ENCODE peak calls at places on chromosomes 13 and 19, in five cellular contexts. U is upper lobe of left lung, C is tibial artery, T is thoracic aorta, L is uterus. X is an unnamed sample. For H3K4me1, the result is how much of the 10 kb centered on the place peaks cover.

GRCh38 chr13:41916173-41916954 is 44.5 kb downstream of the VWA8 start:
- DNase-seq in C (no peak), U (no peak), L (no peak), T (no peak), X (no peak)

GRCh38 chr13:57787058-57787791 is 155.7 kb downstream of the PCDH17 start:
- DNase-seq in C (no peak), T (no peak), U (no peak), L (no peak), X (no peak)

GRCh38 chr13:47480941-47481340 is 520.1 kb downstream of the SUCLA2 start:
- DNase-seq in C (no peak), L (no peak), U (no peak), T (no peak), X (no peak)

GRCh38 chr19:43901395-43902390 is 33.4 kb downstream of the ZNF45 start:
- DNase-seq in U (peak), T (no peak), L (peak), C (peak), X (peak)

GRCh38 chr19:18429717-18430416 is 8.1 kb downstream of the ISYNA1 start:
- DNase-seq in C (no peak), U (no peak), L (peak), T (no peak), X (no peak)

GRCh38 chr19:3880471-3881271 is at the start of gene ATCAY:
- DNase-seq in T (no peak), C (no peak), U (no peak), L (no peak), X (no peak)

GRCh38 chr19:16078759-16079707 is 2.7 kb downstream of the TPM4 start:
- DNase-seq in T (no peak), L (peak), U (peak), C (peak), X (peak)

GRCh38 chr13:32025730-32026129 is 5.8 kb upstream of the FRY start:
- DNase-seq in T (no peak), L (no peak), U (no peak), C (no peak), X (no peak)

GRCh38 chr19:39953915-39954314 is 17.1 kb upstream of the PSMC4 start:
- DNase-seq in U (no peak), C (no peak), T (no peak), L (no peak), X (no peak)

GRCh38 chr13:97141564-97142005 is 80.5 kb upstream of the MBNL2 start:
- DNase-seq in C (peak), U (peak), L (peak), T (no peak), X (peak)

GRCh38 chr13:105465251-105465650 is 1070.2 kb downstream of the EFNB2 start:
- DNase-seq in T (no peak), L (no peak), U (no peak), C (no peak), X (no peak)

GRCh38 chr13:69755101-69755500 is 352.5 kb upstream of the ATXN8OS start:
- DNase-seq in L (no peak), T (no peak), C (no peak), U (no peak), X (no peak)

GRCh38 chr13:20160346-20161274 is at the start of gene GJA3:
- DNase-seq in C (no peak), T (no peak), U (no peak), L (no peak), X (peak)

GRCh38 chr19:30078381-30078910 is 136.4 kb downstream of the URI1 start:
- DNase-seq in U (no peak), C (no peak), T (no peak), L (no peak), X (no peak)

GRCh38 chr13:102769679-102770078 is 3.9 kb downstream of the TEX30 start:
- DNase-seq in U (no peak), T (no peak), L (no peak), C (no peak), X (no peak)

GRCh38 chr13:110062777-110063442 is 244.0 kb downstream of the COL4A1 start:
- DNase-seq in U (no peak), C (no peak), T (no peak), L (no peak), X (no peak)

GRCh38 chr19:16345457-16345856 is 20.8 kb downstream of the KLF2 start:
- DNase-seq in C (no peak), U (no peak), T (no peak), L (no peak), X (no peak)

GRCh38 chr19:10295305-10295846 is 5.6 kb downstream of the ICAM5 start:
- DNase-seq in T (no peak), C (no peak), L (no peak), U (peak), X (no peak)

GRCh38 chr13:110227864-110228643 is 78.9 kb downstream of the COL4A1 start:
- DNase-seq in L (no peak), U (no peak), C (no peak), T (no peak), X (no peak)

GRCh38 chr13:77584111-77584510 is 48.6 kb downstream of the SCEL start:
- DNase-seq in U (no peak), L (no peak), T (no peak), C (no peak), X (no peak)

GRCh38 chr13:94711561-94712286 is 621 bp downstream of the SOX21 start:
- DNase-seq in U (no peak), T (no peak), L (no peak), C (no peak), X (no peak)

GRCh38 chr19:28737021-28737525 is 475.9 kb downstream of the UQCRFS1 start:
- DNase-seq in C (no peak), T (no peak), U (no peak), L (no peak), X (no peak)

GRCh38 chr19:38838208-38838985 is 6.8 kb upstream of the ECH1 start:
- DNase-seq in L (no peak), T (no peak), C (no peak), U (peak), X (no peak)

GRCh38 chr13:80069374-80069773 is 271.6 kb downstream of the SPRY2 start:
- DNase-seq in L (no peak), T (no peak), U (no peak), C (no peak), X (no peak)

GRCh38 chr19:5357584-5357983 is 17.0 kb upstream of the PTPRS start:
- DNase-seq in U (no peak), T (no peak), L (no peak), C (no peak), X (no peak)

GRCh38 chr19:5355076-5355475 is 14.5 kb upstream of the PTPRS start:
- DNase-seq in C (no peak), L (no peak), T (no peak), U (no peak), X (no peak)

GRCh38 chr19:5355693-5356092 is 15.1 kb upstream of the PTPRS start:
- DNase-seq in L (no peak), T (no peak), C (no peak), U (no peak), X (no peak)

GRCh38 chr19:5356918-5357317 is 16.3 kb upstream of the PTPRS start:
- DNase-seq in T (no peak), L (no peak), U (no peak), C (no peak), X (no peak)

DNA sequence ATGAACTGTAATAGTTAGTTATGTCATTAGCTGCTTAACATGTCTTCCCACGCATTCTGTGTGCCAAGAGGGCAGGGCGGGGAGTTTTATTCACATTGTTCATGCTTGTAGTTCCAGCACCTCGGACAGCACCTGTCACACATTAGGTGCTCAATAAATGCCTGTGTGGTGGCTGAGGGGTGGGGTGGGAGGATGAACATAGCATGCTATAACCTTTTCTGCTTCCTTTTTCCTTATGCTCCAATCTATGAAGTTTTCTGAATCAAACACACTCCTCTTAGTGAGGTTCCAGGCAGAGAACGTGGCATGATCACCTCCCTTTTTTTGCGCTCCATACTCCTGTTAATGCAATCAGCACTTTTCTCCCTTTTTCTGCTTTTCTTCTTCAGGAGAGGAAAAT is 15.8 kb upstream of the PTPRS start:
- DNase-seq in C (no peak), T (no peak), U (no peak), L (no peak), X (no peak)
- H3K4me1 ChIP-seq in C (under half), T (under half), U (under half), L (under half), X (under half)

GRCh38 chr19:55189424-55189823 is 9.3 kb upstream of the SYT5 start:
- DNase-seq in U (peak), L (peak), T (no peak), C (peak), X (peak)
- H3K27ac ChIP-seq in U (no peak), L (no peak), T (no peak), C (no peak), X (no peak)

DNA sequence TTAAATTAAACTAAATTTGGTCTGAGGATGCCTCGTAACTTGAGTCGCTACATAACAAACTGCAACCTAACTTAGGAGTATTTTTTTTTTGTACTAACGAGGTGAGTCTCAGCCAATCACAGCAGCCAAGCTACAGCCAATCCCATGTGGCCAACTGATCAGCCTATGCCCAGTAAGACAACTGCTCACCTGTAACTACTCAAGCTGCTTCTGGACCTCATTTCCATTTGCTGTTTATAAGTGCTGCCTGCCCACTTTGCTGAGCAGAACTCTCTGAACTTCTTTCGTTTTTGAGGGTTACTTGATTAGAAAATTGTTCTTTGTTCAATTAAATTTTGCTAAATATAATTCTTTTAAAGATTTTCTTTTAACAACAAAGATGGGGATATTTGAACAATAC is 3.8 kb downstream of the CPB2 start:
- DNase-seq in C (no peak), L (no peak), T (no peak), U (no peak), X (no peak)
- H3K4me1 ChIP-seq in C (under half), L (under half), T (under half), U (under half), X (under half)

DNA sequence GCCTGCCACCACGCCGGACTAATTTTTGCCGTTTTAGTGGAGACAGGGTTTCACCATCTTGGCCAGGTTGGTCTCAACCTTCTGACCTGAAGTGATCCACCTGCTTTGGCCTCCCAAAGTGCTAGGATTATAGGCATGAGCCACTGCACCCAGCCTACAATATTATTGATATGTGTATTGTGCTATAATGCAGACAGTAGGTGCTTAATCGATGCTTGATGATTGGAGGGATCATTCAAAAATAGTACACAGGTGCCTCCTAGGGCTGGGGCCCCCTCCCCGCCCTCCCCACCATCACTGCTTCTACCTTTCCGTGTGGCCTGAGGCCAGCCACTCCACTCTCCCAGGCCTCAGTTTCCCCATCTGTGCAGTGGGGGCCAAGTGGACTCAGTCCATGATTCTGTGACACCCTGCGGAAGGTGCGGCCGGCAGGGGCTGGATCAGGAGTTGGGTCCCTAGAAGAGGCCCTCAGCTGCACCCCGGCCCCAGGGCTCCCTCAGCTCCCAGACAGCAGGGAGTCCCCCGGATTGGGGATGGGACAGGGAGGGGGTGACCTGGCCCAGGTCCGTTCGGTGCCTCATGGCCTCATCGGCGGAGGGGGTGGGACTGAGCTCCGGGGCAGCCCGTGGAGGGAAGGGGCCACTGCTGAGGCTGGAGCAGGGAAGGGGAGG is 1.4 kb downstream of the ADAMTSL5 start:
- DNase-seq in L (no peak), C (no peak), U (no peak), T (no peak), X (no peak)
- H3K27ac ChIP-seq in L (peak), C (no peak), U (no peak), T (no peak), X (peak)

DNA sequence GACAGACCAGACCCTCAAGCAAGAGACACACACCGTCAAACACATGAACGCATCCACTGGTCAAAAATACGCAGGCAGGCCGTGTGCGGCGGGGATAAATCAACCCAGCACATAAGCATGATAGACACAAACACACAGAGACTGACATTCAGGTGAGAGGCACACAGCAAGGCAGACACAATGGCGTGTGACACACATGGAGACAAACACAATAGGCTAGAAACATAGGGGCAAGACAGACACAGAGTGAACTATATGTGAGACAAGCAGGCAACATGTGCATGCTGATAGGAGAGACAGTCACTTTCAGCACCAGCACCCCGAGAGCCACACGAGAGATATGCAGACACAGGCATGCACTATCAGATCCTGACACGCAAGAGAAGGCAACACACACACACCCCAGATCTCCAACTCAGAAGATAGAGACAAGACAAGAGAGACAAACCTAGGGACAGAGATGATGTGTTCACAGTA is 6.9 kb upstream of the JUNB start:
- DNase-seq in C (no peak), L (no peak), T (no peak), U (no peak), X (no peak)
- H3K4me1 ChIP-seq in C (half or more), L (under half), T (half or more), U (half or more), X (half or more)

DNA sequence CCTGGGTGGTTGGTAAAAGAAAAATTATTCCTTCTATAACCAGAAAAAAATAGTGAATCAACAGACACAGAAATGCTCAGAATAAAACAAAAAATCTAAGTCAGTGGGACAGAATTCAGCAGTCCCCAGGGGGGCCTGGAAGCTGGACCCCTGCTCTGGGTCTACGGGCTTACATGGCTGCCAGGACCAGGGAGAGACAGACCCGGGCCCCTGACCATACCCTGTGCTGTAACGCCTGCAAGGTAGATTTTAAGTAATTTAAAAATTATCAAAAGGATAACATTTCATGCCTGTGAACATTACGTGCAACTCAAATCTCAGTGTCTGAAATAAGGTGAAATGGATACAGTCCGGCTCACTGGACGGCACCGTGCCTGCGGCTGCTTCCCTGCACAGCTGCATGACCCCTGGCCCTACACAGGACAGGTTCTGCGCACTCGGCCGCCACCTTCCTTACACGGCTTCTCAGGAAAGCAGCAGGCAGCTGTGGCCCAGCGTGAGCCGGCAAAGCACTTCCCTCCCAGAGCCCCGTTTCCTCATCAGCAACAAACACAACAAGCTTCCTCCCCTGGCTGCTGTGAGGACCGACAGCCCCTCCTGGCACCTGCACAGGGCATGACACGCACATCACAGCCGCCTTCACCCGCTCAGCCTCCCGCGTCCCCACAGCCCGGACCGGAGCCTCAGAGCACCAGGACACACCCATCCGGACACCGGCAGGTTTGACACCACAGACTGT is 22.2 kb downstream of the RASA3 start:
- DNase-seq in C (peak), T (no peak), U (peak), L (peak), X (peak)
- H3K27ac ChIP-seq in C (no peak), T (no peak), U (peak), L (no peak), X (no peak)

GRCh38 chr13:98480915-98481510 is 95.9 kb downstream of the STK24 start:
- DNase-seq in T (no peak), C (no peak), L (no peak), U (no peak), X (no peak)

GRCh38 chr13:98483636-98484288 is 93.1 kb downstream of the STK24 start:
- DNase-seq in C (no peak), T (no peak), L (no peak), U (no peak), X (no peak)

GRCh38 chr13:98484289-98485219 is 92.4 kb downstream of the STK24 start:
- DNase-seq in L (peak), T (peak), U (peak), C (peak), X (peak)

GRCh38 chr13:98481511-98481951 is 95.4 kb downstream of the STK24 start:
- DNase-seq in C (no peak), L (no peak), U (no peak), T (no peak), X (no peak)

DNA sequence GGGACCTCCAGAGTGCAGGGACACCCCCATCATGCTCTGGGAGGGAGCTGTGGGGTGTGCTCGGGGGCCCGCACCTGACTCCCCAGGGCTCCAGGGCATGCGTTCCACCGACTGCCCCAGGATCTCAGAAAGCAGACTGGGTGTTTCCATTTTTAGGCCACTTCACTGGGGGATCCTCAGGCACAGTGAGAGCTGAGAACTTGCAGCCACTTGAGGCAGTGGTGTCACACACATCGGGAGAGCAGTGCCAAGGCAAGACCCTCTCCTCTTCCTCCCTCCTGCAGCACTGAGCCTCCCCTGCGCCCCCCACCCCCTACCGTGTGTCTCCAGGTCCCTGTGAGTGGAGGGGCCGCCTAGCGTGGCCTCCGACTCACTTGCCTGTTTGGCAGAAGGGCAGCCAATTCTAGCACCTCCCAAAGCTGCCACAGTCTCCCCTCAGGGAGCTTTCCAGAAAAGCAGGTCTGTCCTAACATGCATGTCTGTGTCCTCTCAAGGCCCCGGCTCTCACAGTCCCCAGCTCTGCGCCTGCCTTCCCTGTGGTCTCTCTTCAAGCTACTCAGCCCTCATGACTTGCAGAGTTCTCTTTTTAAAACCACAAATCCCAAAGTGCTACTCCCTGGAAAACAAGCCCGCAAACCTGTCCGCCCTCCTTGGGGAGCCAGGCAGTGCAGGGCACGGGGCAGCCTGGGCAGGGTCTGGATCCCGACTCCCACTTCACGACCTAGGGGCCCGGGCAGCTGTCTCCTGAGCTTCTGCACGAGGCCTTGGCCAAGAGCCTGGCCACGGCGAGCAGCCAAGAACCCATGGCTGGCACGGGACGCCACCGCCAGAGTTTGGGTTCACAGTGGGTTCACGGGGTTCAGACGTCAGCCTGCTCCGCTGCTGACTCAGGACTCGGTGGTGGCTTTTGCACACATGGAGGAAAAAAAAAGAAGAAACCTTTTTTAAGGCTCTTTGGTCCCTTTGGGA is 94.1 kb downstream of the STK24 start:
- DNase-seq in U (peak), T (no peak), C (peak), L (no peak), X (peak)
- H3K4me1 ChIP-seq in U (half or more), T (under half), C (under half), L (under half), X (under half)